ENCODE peak calls at places on chromosomes 11 and 22, in eight cellular contexts. P is uterus, E is right cardiac atrium, C is lower lobe of right lung, I is left ventricle myocardium inferior, K is HCT116, Q is tibial artery, X is lung. A is an unnamed sample.

GRCh38 chr11:7281083-7281482 is 29.4 kb downstream of the SYT9 start:
- DNase-seq in C (no peak), E (no peak), Q (no peak), P (no peak), X (no peak), I (no peak), K (no peak), A (no peak)

GRCh38 chr22:47801541-47802245 is 1039.2 kb downstream of the TBC1D22A start:
- DNase-seq in Q (no peak), I (no peak), X (no peak), K (no peak), C (no peak), P (no peak), E (no peak), A (no peak)

GRCh38 chr11:34157163-34157562 is 51.7 kb downstream of the NAT10 start:
- DNase-seq in X (no peak), K (no peak), P (no peak), E (peak; percentile 71), C (no peak), Q (no peak), I (peak; percentile 58), A (no peak)

GRCh38 chr11:83881428-83881827 is 595.3 kb upstream of the CCDC90B start:
- DNase-seq in P (no peak), X (no peak), E (no peak), K (no peak), Q (no peak), I (no peak), C (no peak), A (no peak)

GRCh38 chr22:38273135-38273761 is 438 bp upstream of the TMEM184B start:
- DNase-seq in P (no peak), C (no peak), E (no peak), K (no peak), I (no peak), Q (no peak), X (no peak), A (no peak)

GRCh38 chr11:43573233-43573632 is 107.3 kb upstream of the HSD17B12 start:
- DNase-seq in P (no peak), C (no peak), K (peak; percentile 16), Q (no peak), E (no peak), X (no peak), I (no peak), A (no peak)

GRCh38 chr11:128422576-128423370 is 164.6 kb downstream of the ETS1 start:
- DNase-seq in C (peak; percentile 47), P (no peak), I (peak; percentile 47), E (peak; percentile 79), X (no peak), K (no peak), Q (no peak), A (no peak)

GRCh38 chr22:42178910-42179495 is 48.4 kb upstream of the CYP2D6 start:
- DNase-seq in X (no peak), E (no peak), C (no peak), Q (no peak), I (no peak), K (no peak), P (no peak), A (no peak)

GRCh38 chr22:45163074-45163416 is 680 bp upstream of the NUP50 start:
- DNase-seq in I (no peak), P (no peak), E (no peak), X (no peak), Q (no peak), K (no peak), C (no peak), A (no peak)

GRCh38 chr11:2536440-2536989 is 91.7 kb downstream of the KCNQ1 start:
- DNase-seq in I (no peak), P (no peak), C (no peak), Q (peak; percentile 46), K (no peak), E (peak; percentile 47), X (no peak), A (no peak)

GRCh38 chr22:17370766-17371181 is 1.5 kb downstream of the CECR2 start:
- DNase-seq in Q (no peak), I (no peak), E (no peak), K (no peak), P (no peak), X (no peak), C (no peak), A (no peak)

GRCh38 chr11:76232026-76232665 is 25.8 kb upstream of the WNT11 start:
- DNase-seq in E (peak; percentile 32), X (no peak), P (no peak), I (no peak), C (no peak), Q (no peak), K (no peak), A (no peak)

GRCh38 chr11:58968251-58968711 is 29.0 kb downstream of the GLYATL1 start:
- DNase-seq in K (no peak), Q (no peak), E (peak; percentile 21), P (no peak), X (no peak), C (no peak), I (peak; percentile 10), A (no peak)

GRCh38 chr11:9069256-9069655 is 22.1 kb downstream of the SCUBE2 start:
- DNase-seq in P (no peak), K (no peak), X (no peak), C (no peak), E (no peak), Q (no peak), I (no peak), A (no peak)

GRCh38 chr11:70761906-70762196 is 363.5 kb downstream of the CTTN start:
- DNase-seq in X (no peak), C (no peak), Q (no peak), K (no peak), P (no peak), E (no peak), I (no peak), A (no peak)

GRCh38 chr11:9803685-9804413 is 140.0 kb downstream of the SWAP70 start:
- DNase-seq in X (no peak), P (no peak), Q (no peak), C (no peak), K (no peak), I (no peak), E (no peak), A (no peak)

GRCh38 chr11:132719684-132720083 is 812.6 kb downstream of the OPCML start:
- DNase-seq in K (no peak), I (no peak), X (no peak), Q (no peak), C (no peak), P (no peak), E (no peak), A (no peak)

DNA sequence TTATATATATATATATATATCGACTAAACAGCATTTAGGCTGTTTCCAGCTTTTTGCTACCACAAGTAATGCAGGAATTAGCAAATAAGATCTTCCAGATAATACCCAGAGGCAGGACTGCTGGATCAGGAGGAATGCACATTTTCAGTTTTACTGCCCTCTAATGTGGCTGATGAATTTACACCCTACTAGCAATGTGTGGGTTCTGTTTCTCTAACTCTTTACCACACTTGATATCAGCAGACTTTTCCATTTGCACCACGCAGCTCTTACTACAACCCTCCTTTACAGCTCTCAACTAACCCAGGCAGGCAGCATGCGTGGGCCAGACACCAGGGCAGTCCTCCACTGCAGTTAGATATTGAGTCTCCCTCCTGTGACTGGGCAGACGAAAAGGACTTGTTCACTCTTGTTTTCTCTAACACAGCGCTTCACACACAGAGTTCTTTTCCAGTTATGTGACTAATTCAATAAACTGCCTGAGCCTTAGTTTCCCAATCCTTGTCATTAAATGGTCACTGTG is 67.7 kb downstream of the IGLL5 start:
- DNase-seq in E (no peak), Q (no peak), I (no peak), X (no peak), C (no peak), K (no peak), P (no peak), A (no peak)
- H3K4me3 ChIP-seq in E (no peak overlapping the region), Q (no peak overlapping the region), I (no peak overlapping the region), X (no peak overlapping the region), C (no peak overlapping the region), K (no peak overlapping the region), P (no peak overlapping the region), A (no peak overlapping the region)

GRCh38 chr11:18395735-18396504 is 1.6 kb downstream of the LDHA start:
- DNase-seq in K (peak; percentile 97), P (peak; percentile 98), C (peak; percentile 99), Q (peak; percentile 99), I (peak; percentile 98), E (peak; percentile 100), X (peak; percentile 98), A (peak; percentile 98)
- H3K27ac ChIP-seq in K (peak overlapping the region; percentile 98), P (peak overlapping the region; percentile 85), C (peak overlapping the region; percentile 96), Q (peak overlapping the region; percentile 97), I (peak overlapping the region; percentile 98), E (peak overlapping the region; percentile 94), X (peak overlapping the region; percentile 87), A (peak overlapping the region; percentile 98)

GRCh38 chr11:130157840-130158239 is 1.7 kb upstream of the ST14 start:
- DNase-seq in C (no peak), Q (no peak), X (no peak), I (no peak), E (no peak), K (no peak), P (no peak), A (no peak)

GRCh38 chr11:130161441-130161840 is 1.9 kb downstream of the ST14 start:
- DNase-seq in I (no peak), K (no peak), E (no peak), X (no peak), P (no peak), C (no peak), Q (no peak), A (no peak)

GRCh38 chr11:130160460-130161090 is 993 bp downstream of the ST14 start:
- DNase-seq in K (no peak), C (no peak), X (no peak), Q (no peak), E (no peak), I (no peak), P (no peak), A (no peak)

GRCh38 chr11:130159139-130159538 is 443 bp upstream of the ST14 start:
- DNase-seq in I (no peak), Q (no peak), P (no peak), X (no peak), E (no peak), K (no peak), C (no peak), A (no peak)

DNA sequence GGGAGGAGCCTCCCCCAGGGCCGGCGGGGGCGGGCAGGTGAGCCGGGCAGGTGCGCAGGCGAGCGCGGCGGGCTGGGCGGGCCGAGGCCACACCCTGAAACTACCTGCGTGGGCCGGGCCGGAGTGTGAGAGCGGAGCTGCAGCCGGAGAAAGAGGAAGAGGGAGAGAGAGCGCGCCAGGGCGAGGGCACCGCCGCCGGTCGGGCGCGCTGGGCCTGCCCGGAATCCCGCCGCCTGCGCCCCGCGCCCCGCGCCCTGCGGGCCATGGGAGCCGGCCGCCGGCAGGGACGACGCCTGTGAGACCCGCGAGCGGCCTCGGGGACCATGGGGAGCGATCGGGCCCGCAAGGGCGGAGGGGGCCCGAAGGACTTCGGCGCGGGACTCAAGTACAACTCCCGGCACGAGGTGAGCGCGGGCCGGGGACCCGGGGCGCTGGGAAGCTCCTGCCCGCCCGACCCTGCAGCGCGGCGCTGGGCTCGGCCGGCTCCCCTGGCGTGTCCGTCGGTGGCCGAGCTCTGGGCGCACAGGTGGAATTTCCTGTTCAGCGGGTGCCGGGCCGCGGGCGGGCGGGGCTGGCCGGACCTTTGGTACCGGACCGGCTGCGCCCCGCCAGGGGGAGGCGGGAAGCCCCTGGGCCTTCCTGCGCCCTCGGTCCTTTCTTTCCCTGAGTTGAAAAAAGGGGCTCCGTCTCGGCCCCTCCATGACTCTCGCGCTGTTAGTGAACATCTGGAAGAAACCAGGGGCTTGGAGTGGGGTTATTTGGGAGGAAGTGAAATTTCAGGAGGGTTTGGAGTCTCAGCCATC is at the start of gene ST14:
- DNase-seq in E (no peak), K (no peak), I (no peak), P (no peak), X (peak; percentile 76), Q (no peak), C (peak; percentile 87), A (no peak)
- H3K27me3 ChIP-seq in E (no peaks in the 10 kb centered on the region), K (no peaks in the 10 kb centered on the region), I (peaks cover 62% of the 10 kb centered on the region), P (peaks cover 15% of the 10 kb centered on the region), X (no peaks in the 10 kb centered on the region), Q (peaks cover 57% of the 10 kb centered on the region), C (peaks cover 13% of the 10 kb centered on the region), A (no peaks in the 10 kb centered on the region)

GRCh38 chr11:65132238-65132987 is 1.9 kb downstream of the SYVN1 start:
- DNase-seq in X (no peak), I (no peak), Q (peak; percentile 56), E (no peak), C (no peak), K (no peak), P (no peak), A (no peak)
- H3K4me3 ChIP-seq in X (no peak overlapping the region), I (peak overlapping the region; percentile 99), Q (peak overlapping the region; percentile 92), E (no peak overlapping the region), C (peak overlapping the region; percentile 98), K (peak overlapping the region; percentile 81), P (no peak overlapping the region), A (no peak overlapping the region)

A was measured in ascending aorta.